ENCODE peak calls at places on chromosomes 6 and 20, in four cellular contexts. Q is KBM-7, S is RWPE1, T is HL-60. I is an unnamed sample.

GRCh38 chr6:48766349-48766748 is 655.4 kb upstream of the PTCHD4 start:
- DNase-seq in S (peak), Q (no peak), T (no peak), I (peak)

GRCh38 chr6:40585661-40586269 is 1.4 kb downstream of the LRFN2 start:
- DNase-seq in Q (no peak), S (no peak), T (no peak), I (no peak)

GRCh38 chr6:128350416-128351254 is 169.8 kb downstream of the PTPRK start:
- DNase-seq in T (no peak), S (peak), Q (no peak), I (peak)

GRCh38 chr6:7219310-7219709 is 93.7 kb downstream of the SSR1 start:
- DNase-seq in T (no peak), S (no peak), Q (no peak), I (peak)

GRCh38 chr20:54122189-54122588 is 51.6 kb downstream of the CYP24A1 start:
- DNase-seq in Q (no peak), T (no peak), S (peak), I (no peak)

GRCh38 chr6:4459032-4459431 is 317.2 kb upstream of the CDYL start:
- DNase-seq in S (peak), Q (no peak), T (peak), I (peak)

GRCh38 chr6:11999245-11999644 is 12.9 kb upstream of the HIVEP1 start:
- DNase-seq in Q (no peak), T (no peak), S (no peak), I (no peak)

GRCh38 chr20:675453-676314 is at the start of gene SCRT2:
- DNase-seq in S (peak), Q (peak), T (peak), I (peak)

GRCh38 chr6:133889557-133890301 is 816 bp downstream of the TCF21 start:
- DNase-seq in Q (no peak), S (no peak), T (no peak), I (no peak)

GRCh38 chr6:169868458-169868857 is 117.0 kb downstream of the ERMARD start:
- DNase-seq in Q (no peak), T (no peak), S (no peak), I (no peak)

GRCh38 chr6:147279423-147279822 is 75.2 kb downstream of the STXBP5 start:
- DNase-seq in T (no peak), Q (peak), S (no peak), I (no peak)

GRCh38 chr20:16280219-16280618 is 293.0 kb downstream of the KIF16B start:
- DNase-seq in T (no peak), Q (no peak), S (no peak), I (no peak)

GRCh38 chr20:29878777-29879442 is 1378.6 kb upstream of the DEFB115 start:
- DNase-seq in T (no peak), S (no peak), Q (no peak), I (no peak)

GRCh38 chr20:856361-856775 is 22.9 kb downstream of the FAM110A start:
- DNase-seq in T (no peak), Q (no peak), S (peak), I (peak)

GRCh38 chr6:137413482-137413881 is 80.7 kb downstream of the OLIG3 start:
- DNase-seq in T (no peak), S (no peak), Q (no peak), I (no peak)

GRCh38 chr6:37648465-37649330 is 49.0 kb downstream of the MDGA1 start:
- DNase-seq in S (peak), T (no peak), Q (no peak), I (no peak)

GRCh38 chr6:163354779-163355431 is 59.6 kb upstream of the QKI start:
- DNase-seq in T (peak), Q (peak), S (no peak), I (no peak)

GRCh38 chr20:57653546-57653900 is 33.3 kb upstream of the ZBP1 start:
- DNase-seq in Q (no peak), T (no peak), S (no peak), I (no peak)

GRCh38 chr6:43969158-43969981 is 157.9 kb downstream of the MRPL14 start:
- DNase-seq in Q (no peak), T (no peak), S (no peak), I (no peak)

GRCh38 chr6:33700391-33701050 is 11.0 kb downstream of the UQCC2 start:
- DNase-seq in Q (peak), T (no peak), S (no peak), I (peak)

GRCh38 chr6:105785412-105785811 is 300.7 kb upstream of the PRDM1 start:
- DNase-seq in Q (peak), S (no peak), T (no peak), I (no peak)

GRCh38 chr6:125904871-125905270 is 51.7 kb upstream of the HINT3 start:
- DNase-seq in S (peak), Q (no peak), T (no peak), I (peak)

GRCh38 chr6:47476794-47477496 is 644 bp upstream of the CD2AP start:
- DNase-seq in T (no peak), S (no peak), Q (peak), I (no peak)

GRCh38 chr6:51959744-51960383 is 127.5 kb downstream of the PKHD1 start:
- DNase-seq in S (peak), T (peak), Q (peak), I (peak)

GRCh38 chr20:40882173-40882572 is 146.4 kb upstream of the TOP1 start:
- DNase-seq in T (no peak), Q (no peak), S (no peak), I (no peak)

GRCh38 chr6:154515808-154516207 is 5.3 kb upstream of the CNKSR3 start:
- DNase-seq in S (no peak), T (no peak), Q (no peak), I (no peak)

I was measured in H54.